ENCODE peak calls at places on chromosomes 6 and 20, in seven cellular contexts. S is transverse colon; O is activated gamma-delta T cell treated with Interleukin-2 at 50 U/mL for 16 hours; V is WTC11; T is HFFc6; J is stimulated activated naive B cell treated with anti-CD40 and anti-IgM and Interleukin-4, amounts not matched to agents 10 μg/mL and 1 μg/mL and 100 μg/mL, for 72 hours; C is adrenal gland. G is an unnamed sample.

GRCh38 chr20:4067600-4068261 is 52.4 kb upstream of the RNF24 start:
- DNase-seq in C (no peak), J (no peak), S (no peak), V (no peak), O (no peak), T (peak), G (peak)

GRCh38 chr6:71368284-71368683 is 79.7 kb downstream of the OGFRL1 start:
- DNase-seq in O (no peak), J (no peak), V (no peak), T (no peak), C (no peak), S (no peak), G (no peak)

GRCh38 chr6:30463651-30464618 is 25.4 kb upstream of the HLA-E start:
- DNase-seq in S (peak), V (peak), C (no peak), J (no peak), O (peak), T (peak), G (no peak)

GRCh38 chr6:127457444-127458064 is 1.6 kb downstream of the KIAA0408 start:
- DNase-seq in O (no peak), C (no peak), S (no peak), T (peak), V (no peak), J (no peak), G (peak)

GRCh38 chr6:154980273-154981070 is 14.6 kb upstream of the TIAM2 start:
- DNase-seq in J (no peak), O (no peak), T (no peak), C (no peak), S (no peak), V (no peak), G (no peak)

GRCh38 chr6:84089081-84089480 is 55.5 kb downstream of the MRAP2 start:
- DNase-seq in C (no peak), O (no peak), T (no peak), S (no peak), V (no peak), J (no peak), G (no peak)

GRCh38 chr20:44057698-44058675 is 129.0 kb downstream of the JPH2 start:
- DNase-seq in V (no peak), O (no peak), J (no peak), T (no peak), C (no peak), S (no peak), G (no peak)

GRCh38 chr6:17714879-17715860 is 8.4 kb upstream of the NUP153 start:
- DNase-seq in V (no peak), C (no peak), O (no peak), J (no peak), T (peak), S (no peak), G (peak)

GRCh38 chr6:29576056-29576455 is 8.9 kb upstream of the OR2H2 start:
- DNase-seq in S (no peak), T (no peak), J (no peak), V (no peak), C (no peak), O (no peak), G (no peak)